ENCODE peak calls at places on chromosomes 4 and X, in four cellular contexts. K is H9, A is mesendoderm, Z is neuronal stem cell. N is an unnamed sample.

GRCh38 chr4:168803727-168804126 is 206.3 kb downstream of the CBR4 start:
- DNase-seq in K (peak), A (peak), Z (no peak), N (peak)

GRCh38 chrX:23789386-23790146 is 6.6 kb downstream of the SAT1 start:
- DNase-seq in K (no peak), A (no peak), Z (no peak), N (no peak)

GRCh38 chr4:71231753-71232420 is 106.9 kb upstream of the SLC4A4 start:
- DNase-seq in K (no peak), A (no peak), Z (no peak), N (peak)

GRCh38 chrX:9538544-9539045 is 73.7 kb downstream of the TBL1X start:
- DNase-seq in K (no peak), A (no peak), Z (no peak), N (no peak)

GRCh38 chr4:120007171-120007894 is 59.3 kb downstream of the MAD2L1 start:
- DNase-seq in K (no peak), A (no peak), Z (no peak), N (peak)

GRCh38 chrX:54358424-54359211 is 772 bp upstream of the WNK3 start:
- DNase-seq in K (peak), A (peak), Z (peak), N (peak)

GRCh38 chrX:153476628-153477027 is 6.3 kb upstream of the HAUS7 start:
- DNase-seq in K (no peak), A (no peak), Z (no peak), N (peak)

GRCh38 chrX:20545538-20545937 is 278.8 kb upstream of the RPS6KA3 start:
- DNase-seq in K (no peak), A (no peak), Z (no peak), N (peak)

GRCh38 chrX:40471965-40472648 is 108.7 kb upstream of the ATP6AP2 start:
- DNase-seq in K (peak), A (peak), Z (no peak), N (peak)

GRCh38 chr4:2953496-2953895 is 9.7 kb downstream of the NOP14 start:
- DNase-seq in K (no peak), A (no peak), Z (no peak), N (no peak)

GRCh38 chrX:23223169-23223568 is 111.5 kb upstream of the PTCHD1 start:
- DNase-seq in K (no peak), A (peak), Z (no peak), N (no peak)

GRCh38 chr4:26181616-26182015 is 139.2 kb upstream of the RBPJ start:
- DNase-seq in K (no peak), A (no peak), Z (no peak), N (peak)

GRCh38 chr4:176489001-176489400 is 169.2 kb downstream of the SPCS3 start:
- DNase-seq in K (no peak), A (no peak), Z (no peak), N (no peak)

GRCh38 chrX:43970528-43970927 is 2.7 kb downstream of the NDP start:
- DNase-seq in K (no peak), A (peak), Z (no peak), N (peak)

DNA sequence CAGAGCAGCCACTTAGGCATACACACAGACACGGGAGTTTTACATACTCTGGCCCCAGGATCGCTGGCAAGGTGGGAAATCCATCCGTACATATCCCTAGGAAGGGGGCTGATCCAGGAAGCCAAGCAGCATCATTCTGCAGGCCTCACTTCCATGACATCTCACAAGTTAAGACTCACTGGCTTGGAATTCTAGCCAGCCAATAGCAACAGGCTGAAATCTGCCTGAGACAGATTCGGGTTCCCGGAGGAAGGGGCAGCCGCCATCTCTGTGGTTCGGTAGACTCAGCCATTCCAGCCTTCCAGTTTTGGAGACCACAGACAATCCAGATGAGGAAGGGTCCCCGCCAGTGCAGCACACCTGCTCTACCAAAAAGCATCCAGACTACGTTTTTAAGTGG is 31.3 kb downstream of the SOWAHB start:
- DNase-seq in K (no peak), A (no peak), Z (no peak), N (peak)
- H3K18ac ChIP-seq in K (no peak), A (no peak), Z (no peak), N (no peak)

GRCh38 chr4:182325848-182326255 is 82.7 kb downstream of the TENM3 start:
- DNase-seq in K (no peak), A (no peak), Z (no peak), N (no peak)
- H3K18ac ChIP-seq in K (no peak), A (no peak), Z (peak), N (no peak)

DNA sequence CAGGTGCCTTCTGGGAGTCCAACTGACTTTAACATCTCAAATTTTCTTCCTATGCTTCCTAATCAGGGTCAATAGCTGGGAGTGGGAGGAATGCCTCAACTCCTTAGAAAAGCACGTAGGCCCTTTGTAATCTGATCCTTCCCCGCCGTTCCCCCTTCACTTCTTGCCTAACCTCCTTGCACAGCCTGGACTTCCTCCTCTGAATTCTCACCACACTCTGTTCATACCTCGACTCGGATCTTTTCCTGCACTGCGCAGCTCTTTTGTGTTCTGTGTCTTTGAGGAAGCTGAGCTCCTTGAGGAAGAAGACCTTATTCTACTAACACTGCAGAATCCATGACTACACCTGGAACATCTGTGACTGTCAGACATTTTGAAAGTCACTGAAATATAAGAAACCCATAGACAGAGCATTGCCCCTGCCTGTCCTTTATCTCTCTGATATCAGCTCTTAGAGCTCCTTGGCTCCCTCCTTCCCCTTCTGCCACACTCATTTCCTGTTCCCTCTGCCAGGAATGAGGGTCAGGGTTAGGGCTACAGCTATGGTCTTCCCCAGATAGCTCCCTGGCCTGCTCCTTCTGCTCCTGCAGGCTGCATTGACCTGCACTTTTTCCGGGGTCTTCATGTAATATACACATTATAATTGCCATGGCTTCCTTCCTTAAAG is 140.2 kb upstream of the LDB2 start:
- DNase-seq in K (no peak), A (peak), Z (no peak), N (no peak)
- H3K18ac ChIP-seq in K (no peak), A (no peak), Z (no peak), N (no peak)

GRCh38 chr4:80192252-80192866 is 4.9 kb upstream of the PRDM8 start:
- DNase-seq in K (no peak), A (no peak), Z (no peak), N (no peak)

GRCh38 chr4:80188801-80189458 is 8.4 kb upstream of the PRDM8 start:
- DNase-seq in K (no peak), A (peak), Z (no peak), N (no peak)

GRCh38 chr4:80189581-80189955 is 7.7 kb upstream of the PRDM8 start:
- DNase-seq in K (no peak), A (no peak), Z (no peak), N (no peak)

GRCh38 chr4:80188457-80188800 is 8.9 kb upstream of the PRDM8 start:
- DNase-seq in K (no peak), A (no peak), Z (no peak), N (no peak)

GRCh38 chr4:80189956-80190671 is 7.2 kb upstream of the PRDM8 start:
- DNase-seq in K (peak), A (peak), Z (no peak), N (peak)
- H3K18ac ChIP-seq in K (no peak), A (no peak), Z (no peak), N (peak)

DNA sequence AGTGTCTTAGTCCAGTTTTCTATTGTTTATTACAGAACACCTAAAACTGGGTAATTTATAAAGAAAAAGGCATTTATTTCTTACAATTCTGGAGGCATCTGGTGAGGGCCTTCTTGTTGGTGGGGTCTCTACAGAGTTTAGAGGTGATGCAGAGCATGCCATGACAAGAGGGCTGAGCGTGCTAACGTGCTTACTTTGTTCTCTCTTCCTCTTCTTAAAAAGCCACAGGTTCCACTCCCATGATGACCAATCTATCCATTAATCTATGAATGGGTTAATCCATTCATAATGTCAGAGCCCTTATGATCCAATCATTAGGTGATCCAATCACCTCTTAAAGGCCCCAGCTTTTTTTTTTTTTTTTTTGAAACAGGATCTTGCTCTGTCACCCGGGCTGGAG is 291.5 kb upstream of the GALNTL6 start:
- DNase-seq in K (no peak), A (no peak), Z (no peak), N (no peak)
- H3K18ac ChIP-seq in K (no peak), A (no peak), Z (no peak), N (no peak)

GRCh38 chrX:113400193-113400704 is 559.6 kb upstream of the AMOT start:
- DNase-seq in K (peak), A (peak), Z (no peak), N (no peak)
- H3K18ac ChIP-seq in K (no peak), A (no peak), Z (no peak), N (no peak)

GRCh38 chr4:38106886-38107514 is 146.8 kb downstream of the PTTG2 start:
- DNase-seq in K (no peak), A (no peak), Z (no peak), N (no peak)
- H3K18ac ChIP-seq in K (no peak), A (no peak), Z (no peak), N (no peak)

GRCh38 chr4:688695-689497 is at the start of gene SLC49A3:
- DNase-seq in K (peak), A (peak), Z (no peak), N (no peak)
- H3K18ac ChIP-seq in K (peak), A (peak), Z (peak), N (no peak)

DNA sequence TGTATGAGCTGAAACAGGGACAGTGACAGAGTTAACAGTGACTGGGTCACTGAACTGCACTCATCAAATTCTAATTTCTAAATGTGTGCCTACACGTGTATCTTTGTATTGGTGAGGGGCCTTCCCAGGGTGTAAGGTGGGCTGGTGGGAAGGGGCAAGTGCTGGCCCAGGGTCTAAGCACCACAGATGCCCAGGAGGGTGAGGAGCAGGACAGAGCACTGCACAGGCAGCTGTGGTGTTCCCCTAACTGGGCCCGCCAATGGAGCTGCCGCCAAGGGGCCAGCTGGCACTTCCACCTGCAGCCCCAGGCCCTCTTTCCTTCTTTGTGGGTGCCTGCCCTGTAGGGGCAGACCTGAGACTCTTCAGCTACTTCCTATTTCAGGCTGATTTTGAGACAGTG is 349.9 kb downstream of the ARHGAP10 start:
- DNase-seq in K (no peak), A (no peak), Z (no peak), N (no peak)
- H3K18ac ChIP-seq in K (no peak), A (no peak), Z (peak), N (no peak)

GRCh38 chrX:70477734-70478075 is 33.1 kb downstream of the DLG3 start:
- DNase-seq in K (no peak), A (no peak), Z (no peak), N (no peak)
- H3K18ac ChIP-seq in K (no peak), A (no peak), Z (no peak), N (peak)

N was measured in IMR-90.